ENCODE peak calls at places on chromosomes 11 and 22, in six cellular contexts. H is left ventricle myocardium inferior, X is lung, A is body of pancreas, R is testis, L is AG04450. E is an unnamed sample.

GRCh38 chr11:120108154-120108784 is 29.6 kb downstream of the TRIM29 start:
- DNase-seq in R (peak; percentile 83), L (peak; percentile 8), A (peak; percentile 75), H (peak; percentile 62), X (peak; percentile 57), E (peak; percentile 72)

GRCh38 chr11:11140510-11140909 is 212.5 kb downstream of the CSNK2A3 start:
- DNase-seq in H (no peak), A (no peak), X (no peak), R (no peak), L (no peak), E (no peak)

GRCh38 chr11:134283461-134284230 is 7.5 kb downstream of the GLB1L3 start:
- DNase-seq in L (no peak), X (no peak), R (no peak), A (no peak), H (no peak), E (no peak)

GRCh38 chr11:29173660-29174062 is 843.2 kb downstream of the KCNA4 start:
- DNase-seq in A (no peak), X (no peak), H (no peak), R (no peak), L (peak; percentile 88), E (no peak)

GRCh38 chr22:50008151-50009040 is 4.2 kb downstream of the IL17REL start:
- DNase-seq in R (no peak), L (no peak), H (peak; percentile 8), A (no peak), X (no peak), E (peak; percentile 55)

GRCh38 chr11:112999518-112999917 is 38.3 kb downstream of the NCAM1 start:
- DNase-seq in H (no peak), A (no peak), X (no peak), R (no peak), L (no peak), E (no peak)

GRCh38 chr11:125300791-125301218 is 136.3 kb downstream of the PKNOX2 start:
- DNase-seq in R (peak; percentile 43), H (peak; percentile 31), X (no peak), L (peak; percentile 38), A (no peak), E (no peak)

GRCh38 chr11:104165014-104165413 is 1.1 kb upstream of the PDGFD start:
- DNase-seq in H (no peak), L (no peak), X (no peak), A (no peak), R (no peak), E (no peak)

GRCh38 chr11:34531663-34532062 is 18.1 kb upstream of the ELF5 start:
- DNase-seq in L (no peak), X (no peak), H (no peak), A (no peak), R (no peak), E (no peak)

GRCh38 chr11:112719736-112720525 is 241.3 kb upstream of the NCAM1 start:
- DNase-seq in X (no peak), A (no peak), H (no peak), R (no peak), L (no peak), E (no peak)

GRCh38 chr11:99640671-99641070 is 619.9 kb downstream of the CNTN5 start:
- DNase-seq in A (no peak), X (no peak), R (no peak), L (no peak), H (no peak), E (no peak)

GRCh38 chr11:56910785-56911184 is 77.9 kb upstream of the OR5AK2 start:
- DNase-seq in A (no peak), X (no peak), L (no peak), R (no peak), H (no peak), E (no peak)

GRCh38 chr11:2155511-2155910 is 5.5 kb downstream of the INS start:
- DNase-seq in H (no peak), A (no peak), L (no peak), X (no peak), R (no peak), E (no peak)

GRCh38 chr11:15236514-15236913 is 121.8 kb downstream of the INSC start:
- DNase-seq in L (no peak), H (no peak), A (no peak), R (no peak), X (no peak), E (no peak)

GRCh38 chr22:27719535-27720227 is 81.9 kb downstream of the MN1 start:
- DNase-seq in A (no peak), X (no peak), L (no peak), R (peak; percentile 62), H (no peak), E (peak; percentile 66)

GRCh38 chr11:34029176-34029575 is 22.4 kb upstream of the CAPRIN1 start:
- DNase-seq in X (no peak), R (no peak), L (no peak), A (no peak), H (no peak), E (no peak)

GRCh38 chr11:115618428-115618827 is 114.2 kb upstream of the CADM1 start:
- DNase-seq in A (no peak), R (no peak), X (no peak), H (no peak), L (no peak), E (no peak)

GRCh38 chr11:116720895-116721294 is 51.9 kb downstream of the BUD13 start:
- DNase-seq in R (no peak), A (no peak), H (no peak), L (no peak), X (no peak), E (no peak)

GRCh38 chr11:126920833-126921232 is 79.7 kb downstream of the KIRREL3 start:
- DNase-seq in L (no peak), H (no peak), X (no peak), R (no peak), A (no peak), E (no peak)

GRCh38 chr11:17780668-17781067 is 46.1 kb downstream of the KCNC1 start:
- DNase-seq in A (no peak), H (no peak), X (no peak), L (no peak), R (no peak), E (no peak)

GRCh38 chr22:40196628-40197027 is 18.9 kb downstream of the TNRC6B start:
- DNase-seq in X (no peak), R (no peak), H (no peak), L (peak; percentile 86), A (no peak), E (no peak)

GRCh38 chr11:86064236-86064803 is 4.6 kb downstream of the PICALM start:
- DNase-seq in L (no peak), A (no peak), X (no peak), R (no peak), H (no peak), E (no peak)

GRCh38 chr11:128610765-128611617 is 23.6 kb upstream of the ETS1 start:
- DNase-seq in A (no peak), R (no peak), L (no peak), X (no peak), H (no peak), E (no peak)

GRCh38 chr11:84790849-84791427 is 836.2 kb downstream of the DLG2 start:
- DNase-seq in L (no peak), R (no peak), X (no peak), H (no peak), A (no peak), E (no peak)

GRCh38 chr11:87144266-87144665 is 106.5 kb downstream of the TMEM135 start:
- DNase-seq in A (no peak), H (no peak), R (no peak), X (no peak), L (no peak), E (no peak)

GRCh38 chr11:75198278-75198948 is 42.2 kb upstream of the TPBGL start:
- DNase-seq in H (no peak), R (no peak), L (no peak), A (no peak), X (no peak), E (no peak)

GRCh38 chr11:92941676-92942571 is 27.5 kb upstream of the MTNR1B start:
- DNase-seq in H (no peak), A (peak; percentile 26), X (no peak), L (no peak), R (no peak), E (no peak)

GRCh38 chr11:77801477-77801876 is 19.0 kb downstream of the RSF1 start:
- DNase-seq in A (no peak), X (no peak), R (no peak), L (no peak), H (no peak), E (no peak)

GRCh38 chr22:42645938-42646568 is 3.1 kb downstream of the CYB5R3 start:
- DNase-seq in X (no peak), L (no peak), A (no peak), H (no peak), R (no peak), E (no peak)
- H3K27ac ChIP-seq in X (peak overlapping the region; percentile 95), L (no peak overlapping the region), A (peak overlapping the region; percentile 79), H (peak overlapping the region; percentile 94), R (peak overlapping the region; percentile 94), E (peak overlapping the region; percentile 91)

GRCh38 chr11:44306469-44307244 is 3.3 kb downstream of the ALX4 start:
- DNase-seq in A (no peak), X (no peak), H (no peak), L (no peak), R (no peak), E (no peak)
- H3K27me3 ChIP-seq in A (no peaks in the 10 kb centered on the region), X (peaks cover 10% of the 10 kb centered on the region), H (peaks cover 100% of the 10 kb centered on the region), L (peaks cover 98% of the 10 kb centered on the region), R (no peaks in the 10 kb centered on the region), E (no peaks in the 10 kb centered on the region)

GRCh38 chr11:118911880-118912741 is 13.6 kb downstream of the BCL9L start:
- DNase-seq in X (peak; percentile 88), R (peak; percentile 83), L (peak; percentile 75), A (peak; percentile 59), H (peak; percentile 77), E (peak; percentile 96)

GRCh38 chr11:118909619-118910308 is 16.0 kb downstream of the BCL9L start:
- DNase-seq in L (no peak), A (no peak), X (no peak), R (no peak), H (no peak), E (no peak)

GRCh38 chr11:118911113-118911879 is 14.4 kb downstream of the BCL9L start:
- DNase-seq in L (no peak), A (no peak), X (no peak), R (no peak), H (no peak), E (no peak)

GRCh38 chr11:118908931-118909618 is 16.7 kb downstream of the BCL9L start:
- DNase-seq in R (peak; percentile 89), X (no peak), H (peak; percentile 89), L (peak; percentile 83), A (peak; percentile 71), E (peak; percentile 85)

GRCh38 chr11:118910309-118911112 is 15.2 kb downstream of the BCL9L start:
- DNase-seq in H (peak; percentile 77), R (peak; percentile 72), X (peak; percentile 83), L (peak; percentile 81), A (peak; percentile 61), E (peak; percentile 93)
- H3K27ac ChIP-seq in H (peak overlapping the region; percentile 96), R (peak overlapping the region; percentile 94), X (peak overlapping the region; percentile 96), L (peak overlapping the region; percentile 97), A (peak overlapping the region; percentile 96), E (peak overlapping the region; percentile 83)

DNA sequence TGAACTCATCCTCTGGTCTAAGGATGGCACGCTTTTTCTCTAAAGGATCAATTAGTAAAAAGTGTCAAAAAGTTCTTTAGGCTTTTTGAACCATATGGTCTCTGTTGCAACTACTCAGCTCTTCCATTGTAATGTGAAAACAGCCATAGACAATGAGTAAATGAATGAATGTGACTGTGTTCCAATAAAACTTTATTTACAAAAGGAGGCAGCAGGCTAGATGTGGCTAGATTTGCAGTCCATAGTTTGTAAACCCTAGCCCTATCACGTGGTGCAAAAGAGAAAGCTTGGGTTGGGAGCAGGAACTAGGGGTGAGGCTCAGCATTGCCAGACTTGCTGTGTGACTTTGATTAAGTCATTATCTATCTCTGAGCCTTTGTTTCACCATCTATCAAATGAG is 5.4 kb upstream of the NPAS4 start:
- DNase-seq in R (no peak), L (no peak), A (no peak), X (no peak), H (no peak), E (no peak)
- H3K27me3 ChIP-seq in R (no peaks in the 10 kb centered on the region), L (peaks cover 13% of the 10 kb centered on the region), A (no peaks in the 10 kb centered on the region), X (no peaks in the 10 kb centered on the region), H (peaks cover 71% of the 10 kb centered on the region), E (no peaks in the 10 kb centered on the region)